ENCODE peak calls at places on chromosomes 12 and 14, in eight cellular contexts. M is gastrocnemius medialis, Q is heart left ventricle, S is right atrium auricular region, V is activated B cell treated with CpG ODN at 0.5 μM for 24 hours, I is GM20000, N is MM.1S, P is HepG2. K is an unnamed sample.

GRCh38 chr12:52524241-52524897 is 4.2 kb upstream of the KRT5 start:
- DNase-seq in Q (no peak), S (peak; percentile 46), N (no peak), I (no peak), V (no peak), P (no peak), M (no peak), K (no peak)

GRCh38 chr12:106115450-106115849 is 23.3 kb downstream of the NUAK1 start:
- DNase-seq in M (no peak), I (no peak), S (no peak), V (no peak), N (no peak), P (no peak), Q (no peak), K (no peak)

GRCh38 chr12:42666671-42667243 is 77.2 kb upstream of the PRICKLE1 start:
- DNase-seq in N (no peak), Q (no peak), V (no peak), M (no peak), I (no peak), P (no peak), S (no peak), K (no peak)

GRCh38 chr12:89245090-89245489 is 107.2 kb downstream of the DUSP6 start:
- DNase-seq in M (no peak), N (peak; percentile 80), Q (no peak), V (no peak), I (no peak), S (no peak), P (no peak), K (peak; percentile 52)

GRCh38 chr12:115598827-115599226 is 678.7 kb downstream of the MED13L start:
- DNase-seq in P (no peak), V (no peak), S (no peak), N (no peak), Q (no peak), I (no peak), M (no peak), K (no peak)

GRCh38 chr14:92437309-92437708 is 76.3 kb upstream of the RIN3 start:
- DNase-seq in I (no peak), S (no peak), N (peak; percentile 64), P (no peak), Q (no peak), M (no peak), V (no peak), K (no peak)

GRCh38 chr14:96265387-96265786 is 9.4 kb downstream of the BDKRB1 start:
- DNase-seq in M (no peak), V (no peak), Q (no peak), S (no peak), N (no peak), P (no peak), I (no peak), K (no peak)

GRCh38 chr12:6275609-6276246 is 34.8 kb upstream of the PLEKHG6 start:
- DNase-seq in V (no peak), M (no peak), I (peak; percentile 2), S (no peak), N (no peak), Q (no peak), P (no peak), K (no peak)

GRCh38 chr12:78917513-78917912 is 52.9 kb downstream of the SYT1 start:
- DNase-seq in N (no peak), Q (no peak), M (no peak), P (no peak), S (no peak), I (no peak), V (no peak), K (no peak)

GRCh38 chr12:131833896-131834641 is 5.9 kb downstream of the MMP17 start:
- DNase-seq in N (no peak), S (no peak), P (no peak), M (no peak), I (no peak), Q (no peak), V (no peak), K (no peak)

GRCh38 chr14:57871487-57872080 is 5.7 kb upstream of the SLC35F4 start:
- DNase-seq in S (no peak), I (peak; percentile 52), M (no peak), N (peak; percentile 36), Q (no peak), P (peak; percentile 26), V (no peak), K (no peak)

GRCh38 chr12:115973066-115973465 is 304.4 kb downstream of the MED13L start:
- DNase-seq in V (no peak), M (no peak), S (no peak), P (no peak), N (no peak), I (no peak), Q (no peak), K (no peak)

GRCh38 chr14:102215071-102215470 is 75.4 kb downstream of the WDR20 start:
- DNase-seq in S (no peak), V (no peak), P (no peak), I (no peak), N (no peak), M (peak; percentile 23), Q (no peak), K (peak; percentile 11)

GRCh38 chr14:95140060-95140858 is 17.1 kb downstream of the DICER1 start:
- DNase-seq in I (no peak), Q (no peak), S (no peak), P (no peak), M (no peak), N (no peak), V (no peak), K (no peak)

GRCh38 chr12:57452937-57453509 is 2.1 kb upstream of the INHBE start:
- DNase-seq in N (peak; percentile 56), Q (peak; percentile 89), P (peak; percentile 73), I (peak; percentile 69), S (peak; percentile 83), M (peak; percentile 65), V (peak; percentile 45), K (peak; percentile 68)

GRCh38 chr12:117861691-117862090 is 107.1 kb downstream of the KSR2 start:
- DNase-seq in Q (no peak), P (no peak), I (no peak), S (no peak), M (no peak), V (no peak), N (no peak), K (no peak)

GRCh38 chr12:6074979-6075585 is 49.4 kb downstream of the VWF start:
- DNase-seq in P (no peak), V (no peak), N (peak; percentile 20), S (peak; percentile 72), M (no peak), I (no peak), Q (no peak), K (peak; percentile 89)

GRCh38 chr14:86141966-86142365 is 612.0 kb downstream of the FLRT2 start:
- DNase-seq in M (no peak), P (no peak), V (no peak), Q (no peak), S (no peak), I (no peak), N (no peak), K (no peak)

GRCh38 chr12:40002178-40003169 is 103.4 kb downstream of the SLC2A13 start:
- DNase-seq in N (no peak), M (no peak), S (no peak), Q (no peak), I (no peak), V (no peak), P (peak; percentile 54), K (no peak)

GRCh38 chr14:30389901-30390394 is 169.0 kb upstream of the G2E3 start:
- DNase-seq in S (no peak), V (no peak), M (no peak), N (no peak), P (no peak), I (no peak), Q (no peak), K (no peak)

GRCh38 chr12:29796823-29797263 is 13.1 kb upstream of the TMTC1 start:
- DNase-seq in Q (no peak), S (no peak), V (no peak), N (no peak), M (peak; percentile 45), I (no peak), P (no peak), K (no peak)

GRCh38 chr14:89616425-89617141 is 199.6 kb upstream of the FOXN3 start:
- DNase-seq in V (no peak), N (peak; percentile 51), M (no peak), P (peak; percentile 29), Q (no peak), S (no peak), I (peak; percentile 84), K (no peak)

GRCh38 chr12:11768233-11768965 is 118.9 kb downstream of the ETV6 start:
- DNase-seq in M (no peak), S (no peak), N (no peak), V (no peak), P (peak; percentile 35), I (no peak), Q (no peak), K (no peak)

GRCh38 chr14:80419339-80419738 is 208.0 kb upstream of the DIO2 start:
- DNase-seq in N (no peak), M (no peak), P (no peak), S (no peak), V (no peak), I (no peak), Q (no peak), K (no peak)

GRCh38 chr14:105622329-105622955 is 96.1 kb downstream of the TMEM121 start:
- DNase-seq in V (no peak), P (no peak), I (no peak), M (no peak), Q (peak; percentile 52), S (peak; percentile 26), N (no peak), K (peak; percentile 47)
- TF ChIP-seq CTCF in V (no peak), P (no peak), I (no peak), M (no peak), Q (no peak), S (no peak), N (no peak), K (no peak)

GRCh38 chr14:53792909-53793308 is 163.7 kb downstream of the BMP4 start:
- DNase-seq in I (no peak), N (no peak), V (no peak), Q (no peak), S (no peak), M (no peak), P (no peak), K (no peak)
- TF ChIP-seq CTCF in I (no peak), N (no peak), V (no peak), Q (no peak), S (no peak), M (no peak), P (peak; percentile 38), K (no peak)

DNA sequence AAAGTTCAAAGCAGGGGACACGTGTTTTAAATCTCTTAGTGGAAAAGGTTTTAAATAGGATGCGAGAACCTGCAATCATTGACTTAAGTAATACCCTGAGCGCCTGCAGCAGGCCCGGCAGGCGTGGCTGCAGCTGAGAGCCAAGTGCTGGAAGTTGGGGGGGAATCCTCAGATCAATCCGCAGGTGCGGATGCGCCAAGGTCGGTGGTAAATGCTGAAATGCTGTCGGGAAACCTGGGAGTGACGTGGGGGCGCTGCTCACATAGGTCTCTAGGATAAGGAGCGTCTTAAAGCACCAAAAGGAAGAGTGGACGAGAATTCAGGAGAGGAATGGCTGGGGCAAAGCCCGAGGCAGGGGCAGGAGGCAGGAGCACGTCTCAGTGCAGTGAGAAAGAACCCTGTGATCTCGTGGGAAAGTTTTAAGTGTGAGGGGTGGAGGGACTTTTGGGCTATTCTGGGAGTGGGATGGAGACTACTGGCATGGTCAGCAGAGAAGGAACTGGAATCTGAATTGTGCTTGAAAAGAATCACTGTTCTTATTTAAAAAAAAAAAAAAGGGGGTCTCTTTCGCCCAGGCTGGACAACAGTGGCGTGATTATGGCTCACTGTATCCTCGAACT is 883 bp upstream of the CDCA4 start:
- DNase-seq in I (no peak), S (no peak), P (peak; percentile 47), V (no peak), Q (no peak), N (peak; percentile 16), M (no peak), K (no peak)
- TF ChIP-seq CTCF in I (no peak), S (no peak), P (peak; percentile 69), V (no peak), Q (no peak), N (peak; percentile 24), M (no peak), K (no peak)

GRCh38 chr12:16076553-16076952 is 165.4 kb downstream of the DERA start:
- DNase-seq in Q (no peak), V (no peak), I (peak; percentile 39), S (no peak), M (no peak), N (peak; percentile 58), P (peak; percentile 44), K (no peak)
- TF ChIP-seq CTCF in Q (peak; percentile 37), V (no peak), I (peak; percentile 45), S (peak; percentile 38), M (no peak), N (peak; percentile 59), P (peak; percentile 78), K (peak; percentile 45)

K was measured in CD14-positive monocyte.